ENCODE peak calls at places on chromosomes 16 and 17, in four cellular contexts. H is chondrocyte, W is body of pancreas, J is neural progenitor cell. F is an unnamed sample.
A peak's percentile ranks its signal among the peaks of the same experiment; 100 is the strongest.

GRCh38 chr17:382644-383533 is 30.3 kb upstream of the RPH3AL start:
- DNase-seq in H (no peak), W (no peak), J (peak; percentile 91), F (no peak)

GRCh38 chr16:11799509-11800384 is 2.7 kb upstream of the ZC3H7A start:
- DNase-seq in H (peak; percentile 41), W (no peak), J (no peak), F (no peak)

GRCh38 chr17:47276868-47277267 is 23.2 kb downstream of the ITGB3 start:
- DNase-seq in H (no peak), W (peak; percentile 66), J (peak; percentile 70), F (no peak)

GRCh38 chr17:6544770-6545169 is 11.6 kb downstream of the PITPNM3 start:
- DNase-seq in H (no peak), W (no peak), J (peak; percentile 31), F (no peak)

GRCh38 chr17:41474863-41475262 is 6.1 kb downstream of the KRT35 start:
- DNase-seq in H (no peak), W (no peak), J (no peak), F (no peak)

GRCh38 chr16:4358831-4359561 is 7.9 kb upstream of the PAM16 start:
- DNase-seq in H (no peak), W (peak; percentile 69), J (peak; percentile 88), F (peak; percentile 46)

GRCh38 chr16:53220585-53220984 is 165.8 kb downstream of the CHD9 start:
- DNase-seq in H (no peak), W (no peak), J (peak; percentile 25), F (no peak)

GRCh38 chr16:73713817-73714495 is 582.7 kb upstream of the PSMD7 start:
- DNase-seq in H (no peak), W (no peak), J (peak; percentile 51), F (no peak)

GRCh38 chr17:68288375-68288774 is 2.6 kb downstream of the SLC16A6 start:
- DNase-seq in H (no peak), W (no peak), J (no peak), F (no peak)

GRCh38 chr17:2926019-2926650 is 129.9 kb downstream of the RAP1GAP2 start:
- DNase-seq in H (no peak), W (no peak), J (no peak), F (peak; percentile 86)

GRCh38 chr17:27384721-27385120 is 71.5 kb upstream of the KSR1 start:
- DNase-seq in H (no peak), W (no peak), J (no peak), F (no peak)

GRCh38 chr16:12319464-12320030 is 343.0 kb downstream of the SNX29 start:
- DNase-seq in H (no peak), W (no peak), J (no peak), F (no peak)

GRCh38 chr16:66741131-66741900 is 10.1 kb downstream of the DYNC1LI2 start:
- DNase-seq in H (no peak), W (peak; percentile 95), J (no peak), F (peak; percentile 87)

DNA sequence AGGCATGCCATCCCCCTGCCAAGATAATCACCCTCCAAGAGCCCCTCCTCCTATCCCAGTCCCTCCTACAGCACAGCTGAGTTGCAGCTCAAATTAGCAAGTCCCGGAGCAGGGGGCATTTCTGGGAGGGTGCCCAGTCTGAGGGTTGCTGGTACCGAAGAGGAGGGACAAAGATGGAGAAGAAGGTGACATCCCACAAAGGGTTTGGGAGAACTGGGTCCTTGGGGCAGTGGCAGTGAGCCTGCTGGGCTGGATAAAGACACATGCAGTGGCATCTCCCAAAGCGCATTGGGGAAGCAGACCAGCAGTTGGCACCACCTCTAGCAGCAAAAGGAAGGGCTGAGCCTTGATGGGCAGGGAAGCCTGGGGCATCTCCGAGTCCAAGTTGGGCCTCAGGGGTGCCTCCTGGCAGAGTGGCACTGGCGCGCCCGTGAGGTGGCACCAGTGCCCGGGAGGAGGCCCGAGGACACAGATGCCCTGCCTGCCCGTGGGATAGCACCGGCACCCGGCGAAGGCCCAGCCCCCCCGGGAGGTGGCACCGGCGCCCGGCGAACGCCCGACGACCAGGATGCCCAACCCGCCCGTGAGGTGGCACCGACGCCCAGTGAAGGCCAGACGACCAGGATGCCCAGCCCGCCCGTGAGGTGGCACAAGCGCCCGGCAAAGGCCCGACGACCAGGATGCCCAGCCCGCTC is 622 bp downstream of the TOM1L2 start:
- DNase-seq in H (peak; percentile 91), W (peak; percentile 57), J (peak; percentile 36), F (no peak)
- TF ChIP-seq CTCF in H (no peak), W (no peak), J (no peak), F (no peak)

GRCh38 chr17:36485805-36486203 is 677 bp upstream of the ZNHIT3 start:
- DNase-seq in H (peak; percentile 35), W (no peak), J (peak; percentile 55), F (no peak)

GRCh38 chr17:36481829-36482228 is 4.7 kb upstream of the ZNHIT3 start:
- DNase-seq in H (no peak), W (no peak), J (no peak), F (no peak)

GRCh38 chr17:36486204-36487194 is at the start of gene ZNHIT3:
- DNase-seq in H (peak; percentile 94), W (peak; percentile 90), J (peak; percentile 98), F (peak; percentile 97)

GRCh38 chr17:36485027-36485426 is 1.5 kb upstream of the ZNHIT3 start:
- DNase-seq in H (peak; percentile 38), W (no peak), J (no peak), F (no peak)

DNA sequence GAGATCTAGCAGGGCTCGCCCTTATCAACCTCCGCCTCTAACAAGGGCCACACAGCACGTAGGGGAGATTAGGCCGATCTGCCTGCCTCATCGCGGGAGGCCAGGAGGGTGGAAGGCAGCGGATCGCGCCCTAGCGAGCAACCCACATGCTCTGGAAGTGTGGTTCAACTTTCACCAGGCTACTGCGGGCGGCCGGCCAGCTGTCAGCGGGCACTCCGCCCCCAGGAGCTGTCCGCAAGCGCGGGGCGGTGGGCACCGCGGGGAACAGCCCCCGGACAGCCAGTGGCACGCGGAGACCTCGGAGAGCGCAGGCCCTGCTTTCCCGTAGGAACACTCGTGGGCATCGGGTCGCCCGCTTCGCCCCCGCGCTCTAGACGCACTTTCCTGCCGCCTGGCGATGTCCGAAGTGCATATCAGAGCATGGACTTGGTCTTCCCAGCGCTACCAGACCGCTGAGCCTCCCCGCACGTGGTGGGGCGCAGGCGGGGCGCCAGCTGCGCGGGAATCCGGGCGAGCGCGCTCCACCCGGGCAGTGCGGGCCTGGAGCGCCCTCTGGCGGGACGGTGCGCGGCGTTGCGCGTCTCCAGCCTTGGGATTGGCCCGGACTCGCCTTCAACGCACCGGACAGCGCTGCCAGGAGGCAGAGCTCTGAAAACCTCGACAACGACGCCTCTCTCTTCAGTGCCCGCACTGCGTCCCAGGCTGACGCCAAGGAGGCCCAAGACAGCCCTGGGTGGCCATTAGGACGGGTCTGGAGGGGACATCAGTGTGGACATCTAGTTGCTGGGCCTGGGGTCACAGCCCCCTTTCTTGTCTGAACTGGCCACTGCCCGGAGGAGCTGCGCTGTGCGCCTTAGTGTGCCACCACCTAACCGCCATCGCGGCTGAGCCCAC is 3.6 kb upstream of the ZNHIT3 start:
- DNase-seq in H (peak; percentile 84), W (peak; percentile 88), J (peak; percentile 93), F (peak; percentile 86)
- TF ChIP-seq CTCF in H (peak; percentile 97), W (peak; percentile 99), J (peak; percentile 92), F (peak; percentile 96)

GRCh38 chr16:20803192-20803560 is 3.1 kb downstream of the ERI2 start:
- DNase-seq in H (no peak), W (no peak), J (no peak), F (no peak)

GRCh38 chr16:20807822-20808207 is 1.5 kb downstream of the REXO5 start:
- DNase-seq in H (no peak), W (no peak), J (no peak), F (no peak)

GRCh38 chr16:20803561-20804214 is 2.6 kb downstream of the ERI2 start:
- DNase-seq in H (no peak), W (no peak), J (no peak), F (no peak)

GRCh38 chr16:20801278-20801677 is 5.0 kb downstream of the ERI2 start:
- DNase-seq in H (no peak), W (no peak), J (no peak), F (no peak)

GRCh38 chr16:20806168-20807050 is at the start of the genes ERI2 and REXO5:
- DNase-seq in H (peak; percentile 97), W (peak; percentile 92), J (peak; percentile 95), F (peak; percentile 90)
- TF ChIP-seq CTCF in H (peak; percentile 79), W (peak; percentile 11), J (peak; percentile 45), F (peak; percentile 55)

GRCh38 chr17:77572065-77572601 is 386.4 kb upstream of the TNRC6C start:
- DNase-seq in H (peak; percentile 72), W (no peak), J (peak; percentile 45), F (no peak)

GRCh38 chr17:77571141-77571540 is 387.4 kb upstream of the TNRC6C start:
- DNase-seq in H (peak; percentile 25), W (no peak), J (peak; percentile 93), F (no peak)

GRCh38 chr17:77570565-77570898 is 388.0 kb upstream of the TNRC6C start:
- DNase-seq in H (peak; percentile 82), W (no peak), J (no peak), F (no peak)

GRCh38 chr17:77572851-77573250 is 385.7 kb upstream of the TNRC6C start:
- DNase-seq in H (peak; percentile 62), W (no peak), J (no peak), F (no peak)

DNA sequence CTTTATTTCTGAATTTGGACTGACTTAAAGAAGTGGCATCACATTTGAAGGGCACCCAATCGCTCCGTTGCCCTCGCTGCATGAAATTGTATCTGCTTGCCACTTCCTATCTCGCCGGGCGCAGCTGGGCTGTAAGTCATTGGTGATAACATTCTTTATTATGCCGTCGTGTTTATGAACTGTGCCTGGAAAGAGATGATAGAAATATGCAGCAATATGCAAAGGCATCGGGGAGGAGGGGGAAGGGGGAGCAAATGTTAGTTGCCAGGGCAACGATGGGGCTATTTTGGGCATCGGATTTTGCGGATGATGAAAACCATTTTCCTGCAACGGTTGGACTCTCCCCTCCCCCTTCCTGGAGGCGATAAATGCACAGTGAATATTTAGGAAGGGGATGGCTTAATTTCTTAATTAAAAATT is 386.9 kb upstream of the TNRC6C start:
- DNase-seq in H (peak; percentile 15), W (no peak), J (no peak), F (no peak)
- TF ChIP-seq CTCF in H (no peak), W (no peak), J (no peak), F (no peak)

DNA sequence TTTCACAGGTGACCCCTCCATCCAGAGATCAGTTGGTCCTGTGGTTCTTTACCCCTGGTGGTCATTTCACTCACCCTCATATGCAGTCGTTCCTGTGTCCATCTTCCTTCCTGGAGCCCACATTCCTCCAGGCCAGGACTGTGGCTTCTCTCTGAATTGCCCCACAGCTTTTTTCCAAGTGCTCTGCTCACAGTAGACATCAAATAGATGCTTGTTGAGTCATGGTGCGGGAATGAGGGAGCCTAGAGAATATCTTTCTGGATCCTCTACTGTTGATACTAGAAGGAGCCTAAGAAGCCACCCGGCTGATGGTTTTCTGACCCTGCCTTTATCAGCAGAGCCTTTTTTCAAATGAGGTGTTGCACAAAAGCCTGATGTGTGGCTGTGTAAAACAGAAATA is 10.4 kb downstream of the USB1 start:
- DNase-seq in H (no peak), W (no peak), J (no peak), F (no peak)
- TF ChIP-seq CTCF in H (no peak), W (no peak), J (no peak), F (no peak)

DNA sequence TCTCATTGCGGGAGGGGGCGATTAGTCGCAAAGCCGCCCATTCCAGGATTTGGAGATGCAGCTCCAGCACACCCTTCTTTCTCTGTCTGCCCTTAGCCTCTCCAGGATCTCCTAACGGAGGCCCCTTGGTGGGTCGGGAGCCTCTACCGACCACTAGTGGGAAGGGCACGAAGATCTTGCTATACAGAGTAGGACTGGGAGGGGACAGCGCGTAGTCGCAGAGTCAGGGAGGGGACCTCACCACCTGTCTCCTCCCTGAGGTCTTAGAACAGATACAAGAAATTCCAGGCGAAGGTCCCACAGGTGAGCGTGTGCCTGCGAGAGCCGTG is 569 bp upstream of the SMTNL2 start:
- DNase-seq in H (no peak), W (no peak), J (peak; percentile 81), F (no peak)
- TF ChIP-seq CTCF in H (peak; percentile 73), W (no peak), J (peak; percentile 62), F (no peak)

F was measured in RWPE1.